ENCODE peak calls at places on chromosomes 3 and 15, in seven cellular contexts. M is neural crest cell, P is left colon, L is fibroblast of the aortic adventitia, U is KG1, F is lower leg skin, Y is iPS DF 19.7. J is an unnamed sample.

GRCh38 chr3:194623449-194624290 is 9.5 kb downstream of the TMEM44 start:
- DNase-seq in Y (no peak), U (no peak), L (no peak), P (no peak), M (no peak), F (no peak), J (no peak)

GRCh38 chr15:96428742-96429141 is 98.2 kb downstream of the NR2F2 start:
- DNase-seq in F (peak; percentile 23), L (peak; percentile 96), M (no peak), P (no peak), U (no peak), Y (no peak), J (no peak)

GRCh38 chr3:71031914-71032521 is 551.5 kb downstream of the FOXP1 start:
- DNase-seq in U (no peak), L (peak; percentile 27), P (no peak), F (no peak), M (no peak), Y (no peak), J (no peak)

GRCh38 chr15:101676965-101677364 is 24.8 kb upstream of the TM2D3 start:
- DNase-seq in U (no peak), L (peak; percentile 19), Y (no peak), M (no peak), P (no peak), F (no peak), J (no peak)

GRCh38 chr3:73449774-73450173 is 175.0 kb downstream of the PDZRN3 start:
- DNase-seq in Y (no peak), F (no peak), P (no peak), M (no peak), U (no peak), L (no peak), J (no peak)

GRCh38 chr15:70362350-70362749 is 264.6 kb upstream of the TLE3 start:
- DNase-seq in Y (no peak), F (no peak), L (no peak), U (no peak), M (no peak), P (no peak), J (no peak)

GRCh38 chr3:112531358-112531781 is 30.4 kb downstream of the ATG3 start:
- DNase-seq in F (no peak), U (no peak), L (peak; percentile 73), M (no peak), Y (no peak), P (no peak), J (no peak)

GRCh38 chr3:69787436-69788168 is 48.3 kb downstream of the MITF start:
- DNase-seq in F (no peak), M (no peak), Y (no peak), P (no peak), L (peak; percentile 82), U (no peak), J (no peak)

GRCh38 chr15:100284701-100285100 is 57.1 kb downstream of the ADAMTS17 start:
- DNase-seq in L (no peak), M (no peak), F (no peak), Y (no peak), P (no peak), U (no peak), J (no peak)

GRCh38 chr3:177150970-177151627 is 46.2 kb downstream of the TBL1XR1 start:
- DNase-seq in M (no peak), U (no peak), P (no peak), F (no peak), Y (no peak), L (peak; percentile 84), J (no peak)

GRCh38 chr3:57709559-57709958 is 16.7 kb upstream of the DENND6A start:
- DNase-seq in U (no peak), P (no peak), L (no peak), Y (no peak), M (no peak), F (no peak), J (no peak)

GRCh38 chr15:45456212-45457106 is 66.1 kb downstream of the SLC30A4 start:
- DNase-seq in M (peak; percentile 10), L (peak; percentile 100), Y (no peak), P (peak; percentile 78), F (peak; percentile 84), U (peak; percentile 53), J (peak; percentile 58)

GRCh38 chr3:11085078-11085840 is 69.0 kb upstream of the HRH1 start:
- DNase-seq in U (no peak), F (no peak), L (peak; percentile 52), P (no peak), Y (no peak), M (no peak), J (no peak)

GRCh38 chr3:110343945-110344344 is 727.7 kb upstream of the NECTIN3 start:
- DNase-seq in F (no peak), Y (no peak), L (no peak), M (no peak), U (no peak), P (no peak), J (no peak)

GRCh38 chr3:41075958-41076357 is 123.3 kb upstream of the CTNNB1 start:
- DNase-seq in Y (no peak), P (peak; percentile 27), F (no peak), M (no peak), L (peak; percentile 2), U (no peak), J (peak; percentile 69)

GRCh38 chr15:26634319-26634718 is 138.5 kb downstream of the GABRB3 start:
- DNase-seq in U (no peak), P (no peak), F (no peak), L (no peak), Y (no peak), M (peak; percentile 13), J (no peak)

GRCh38 chr3:165744025-165744424 is 93.2 kb downstream of the BCHE start:
- DNase-seq in U (no peak), Y (no peak), F (no peak), L (no peak), P (no peak), M (no peak), J (no peak)

GRCh38 chr3:68135145-68135544 is 480.7 kb upstream of the SUCLG2 start:
- DNase-seq in P (no peak), Y (no peak), F (no peak), L (no peak), U (no peak), M (no peak), J (no peak)